ENCODE peak calls at places on chromosomes 11 and 22, in four cellular contexts. N is mucosa of descending colon, C is omental fat pad, W is AG04449. D is an unnamed sample.
A peak's percentile ranks its signal among the peaks of the same experiment; 100 is the strongest.

GRCh38 chr11:85740464-85741400 is 54.7 kb upstream of the CCDC89 start:
- DNase-seq in N (no peak), C (no peak), W (no peak), D (no peak)

GRCh38 chr11:16678466-16679116 is 59.9 kb upstream of the C11orf58 start:
- DNase-seq in N (no peak), W (no peak), C (no peak), D (no peak)

GRCh38 chr11:95680169-95680929 is 109.2 kb downstream of the FAM76B start:
- DNase-seq in W (peak; percentile 84), C (no peak), N (no peak), D (no peak)

GRCh38 chr11:2781413-2782274 is 81.8 kb upstream of the KCNQ1OT1 start:
- DNase-seq in N (peak; percentile 39), W (no peak), C (peak; percentile 10), D (peak; percentile 16)

GRCh38 chr11:73359341-73359740 is 16.9 kb upstream of the RELT start:
- DNase-seq in N (no peak), W (no peak), C (no peak), D (no peak)

GRCh38 chr22:40044870-40045834 is 50.4 kb downstream of the FAM83F start:
- DNase-seq in N (peak; percentile 88), C (no peak), W (no peak), D (peak; percentile 49)

GRCh38 chr11:11486002-11486401 is 133.0 kb upstream of the CSNK2A3 start:
- DNase-seq in C (no peak), N (peak; percentile 73), W (no peak), D (peak; percentile 60)

GRCh38 chr11:102449651-102450570 is 2.7 kb downstream of the TMEM123 start:
- DNase-seq in N (no peak), C (no peak), W (no peak), D (no peak)

GRCh38 chr11:75793966-75794365 is 21.0 kb upstream of the UVRAG start:
- DNase-seq in W (no peak), C (no peak), N (no peak), D (no peak)

GRCh38 chr11:87028688-87029087 is 9.0 kb upstream of the TMEM135 start:
- DNase-seq in W (no peak), N (no peak), C (no peak), D (no peak)

GRCh38 chr22:44972363-44973083 is 37.3 kb downstream of the PHF21B start:
- DNase-seq in N (peak; percentile 69), W (no peak), C (no peak), D (no peak)

GRCh38 chr11:83557638-83558037 is 271.5 kb upstream of the CCDC90B start:
- DNase-seq in W (no peak), C (no peak), N (no peak), D (no peak)

GRCh38 chr11:76610871-76611475 is 59.6 kb downstream of the LRRC32 start:
- DNase-seq in N (no peak), W (no peak), C (no peak), D (peak; percentile 15)

GRCh38 chr11:67700141-67700540 is 25.7 kb upstream of the ALDH3B2 start:
- DNase-seq in C (no peak), W (no peak), N (no peak), D (no peak)

GRCh38 chr11:80031014-80031565 is 590.3 kb upstream of the TENM4 start:
- DNase-seq in N (no peak), W (no peak), C (no peak), D (no peak)

GRCh38 chr11:130403301-130403804 is 25.1 kb downstream of the ADAMTS8 start:
- DNase-seq in W (peak; percentile 49), N (no peak), C (no peak), D (no peak)

GRCh38 chr11:16920559-16920958 is 93.7 kb downstream of the PLEKHA7 start:
- DNase-seq in W (no peak), C (no peak), N (no peak), D (peak; percentile 50)

DNA sequence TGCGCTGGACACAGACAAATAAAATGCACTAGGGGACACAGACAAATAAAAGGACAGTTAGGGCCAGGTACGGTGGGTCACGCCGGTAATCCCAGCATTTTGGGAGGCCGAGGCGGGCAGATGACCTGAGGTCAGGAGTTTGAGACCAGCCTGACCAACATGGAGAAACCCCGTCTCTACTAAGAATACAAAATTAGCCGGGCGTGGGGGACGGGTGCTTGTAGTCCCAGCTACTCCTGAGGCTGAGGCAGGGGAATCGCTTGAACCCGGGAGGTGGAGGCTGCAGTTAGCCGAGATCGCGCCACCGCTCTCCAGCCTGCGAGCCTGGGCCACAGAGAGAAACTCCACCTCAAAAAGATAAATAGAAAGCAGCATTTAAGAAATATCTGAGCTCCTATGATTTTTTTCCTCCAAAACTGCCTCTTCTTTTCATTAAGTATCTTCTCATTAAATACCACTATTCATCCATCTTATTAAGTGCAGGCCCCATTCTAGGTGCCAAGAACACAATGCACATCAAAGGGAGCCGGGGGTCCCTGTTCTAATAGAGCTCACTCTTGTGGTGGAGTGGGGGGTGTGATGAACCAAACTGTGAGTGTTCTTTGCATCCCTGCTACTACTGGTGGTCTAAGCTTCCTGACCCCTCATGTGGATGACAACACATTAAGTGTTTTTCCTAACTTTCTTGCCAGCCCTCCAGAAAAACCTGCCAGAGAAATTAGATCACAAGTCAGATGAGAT is 766 bp upstream of the ZNHIT2 start:
- DNase-seq in W (no peak), N (peak; percentile 62), C (no peak), D (no peak)
- TF ChIP-seq CTCF in W (no peak), N (peak; percentile 5), C (no peak), D (peak; percentile 1)

DNA sequence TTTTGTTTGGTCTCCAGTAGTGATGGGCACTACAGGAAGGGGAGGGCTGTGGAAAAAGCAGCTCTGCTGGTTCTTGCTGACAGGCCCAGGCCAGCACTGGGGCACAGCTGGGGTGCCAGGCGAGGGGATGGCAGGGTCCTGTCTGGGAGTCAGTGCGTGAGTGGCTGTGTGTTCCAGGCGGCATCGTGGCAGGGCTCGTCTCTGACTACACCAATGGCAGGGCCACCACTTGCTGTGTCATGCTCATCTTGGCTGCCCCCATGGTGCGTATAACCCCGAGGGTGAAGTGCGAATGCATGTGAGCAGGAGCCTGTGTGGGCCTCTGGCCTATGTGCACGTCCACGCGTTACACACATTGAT is 20.9 kb downstream of the SLC37A2 start:
- DNase-seq in W (no peak), C (no peak), N (peak; percentile 45), D (no peak)
- TF ChIP-seq CTCF in W (no peak), C (no peak), N (no peak), D (no peak)

GRCh38 chr11:32586576-32587190 is 3.1 kb downstream of the EIF3M start:
- DNase-seq in W (no peak), N (no peak), C (no peak), D (no peak)
- TF ChIP-seq CTCF in W (no peak), N (no peak), C (no peak), D (no peak)

GRCh38 chr22:20128902-20129746 is 2.5 kb upstream of the ZDHHC8 start:
- DNase-seq in C (no peak), W (no peak), N (no peak), D (peak; percentile 35)
- TF ChIP-seq CTCF in C (no peak), W (peak; percentile 52), N (no peak), D (no peak)

GRCh38 chr11:9459573-9460321 is 1.1 kb upstream of the ZNF143 start:
- DNase-seq in N (no peak), C (no peak), W (no peak), D (peak; percentile 36)
- TF ChIP-seq CTCF in N (no peak), C (no peak), W (no peak), D (no peak)

GRCh38 chr11:116072776-116073175 is 568.6 kb upstream of the CADM1 start:
- DNase-seq in W (no peak), C (no peak), N (no peak), D (no peak)
- TF ChIP-seq CTCF in W (no peak), C (no peak), N (no peak), D (no peak)